ENCODE peak calls at places on chromosomes 7 and 10, in four cellular contexts. U is NCI-H510A, L is PC-9, F is tibial nerve. H is an unnamed sample.

GRCh38 chr10:54434782-54435181 is 366.2 kb downstream of the PCDH15 start:
- DNase-seq in L (no peak), F (no peak), U (no peak), H (no peak)

GRCh38 chr7:101817031-101817929 is at the start of gene CUX1:
- DNase-seq in U (no peak), F (no peak), L (no peak), H (peak; percentile 46)

GRCh38 chr10:7233259-7233991 is 177.4 kb downstream of the SFMBT2 start:
- DNase-seq in U (no peak), F (no peak), L (peak; percentile 47), H (no peak)

GRCh38 chr7:155069992-155070827 is at the start of gene HTR5A:
- DNase-seq in L (peak; percentile 55), F (peak; percentile 23), U (no peak), H (peak; percentile 95)

GRCh38 chr10:87842776-87843497 is 20.4 kb downstream of the KLLN start:
- DNase-seq in L (no peak), U (peak; percentile 8), F (no peak), H (peak; percentile 16)

GRCh38 chr10:96720422-96721206 is at the start of gene PIK3AP1:
- DNase-seq in L (no peak), U (peak; percentile 76), F (peak; percentile 16), H (peak; percentile 72)

GRCh38 chr10:72175166-72175565 is 40.6 kb upstream of the ANAPC16 start:
- DNase-seq in L (peak; percentile 49), U (no peak), F (no peak), H (peak; percentile 7)

GRCh38 chr10:42790835-42791234 is 8.2 kb downstream of the BMS1 start:
- DNase-seq in F (no peak), L (no peak), U (no peak), H (no peak)

GRCh38 chr7:2231992-2232765 is 566 bp downstream of the MAD1L1 start:
- DNase-seq in F (no peak), L (no peak), U (no peak), H (peak; percentile 49)

H was measured in AG08396.